ENCODE peak calls at places on chromosomes 11 and 22, in ten cellular contexts. X, P, F, K, V, O, C, I, U and B are unnamed samples.
A peak's percentile ranks its signal among the peaks of the same experiment; 100 is the strongest.

GRCh38 chr11:74538680-74539079 is 45.2 kb upstream of the LIPT2 start:
- DNase-seq in X (no peak), P (no peak), F (no peak), K (no peak), V (no peak), O (peak; percentile 10), C (no peak), I (no peak), U (no peak), B (no peak)

GRCh38 chr11:75319035-75319877 is 32.2 kb downstream of the ARRB1 start:
- DNase-seq in X (no peak), P (no peak), F (no peak), K (no peak), V (no peak), O (no peak), C (no peak), I (peak; percentile 25), U (no peak), B (no peak)

GRCh38 chr22:48640890-48641771 is 1186.5 kb downstream of the BRD1 start:
- DNase-seq in X (no peak), P (no peak), F (no peak), K (no peak), V (peak; percentile 0), O (peak; percentile 24), C (peak; percentile 74), I (no peak), U (no peak), B (no peak)

GRCh38 chr11:132125855-132126841 is 755.7 kb downstream of the NTM start:
- DNase-seq in X (no peak), P (peak; percentile 75), F (no peak), K (no peak), V (peak; percentile 4), O (peak; percentile 52), C (peak; percentile 29), I (no peak), U (peak; percentile 22), B (no peak)

GRCh38 chr11:61950035-61950547 is at the start of gene BEST1:
- DNase-seq in X (no peak), P (no peak), F (no peak), K (no peak), V (no peak), O (no peak), C (no peak), I (no peak), U (no peak), B (no peak)

GRCh38 chr22:43100223-43100622 is 10.3 kb upstream of the BIK start:
- DNase-seq in X (no peak), P (no peak), F (no peak), K (no peak), V (no peak), O (no peak), C (no peak), I (no peak), U (no peak), B (no peak)

GRCh38 chr11:87281496-87281895 is 243.8 kb downstream of the TMEM135 start:
- DNase-seq in X (no peak), P (no peak), F (no peak), K (no peak), V (no peak), O (no peak), C (no peak), I (no peak), U (no peak), B (no peak)

GRCh38 chr22:18076060-18076497 is 1.7 kb upstream of the PEX26 start:
- DNase-seq in X (peak; percentile 78), P (peak; percentile 78), F (peak; percentile 63), K (no peak), V (peak; percentile 75), O (peak; percentile 88), C (peak; percentile 51), I (peak; percentile 42), U (peak; percentile 62), B (peak; percentile 70)

GRCh38 chr11:34063061-34063795 is 11.7 kb downstream of the CAPRIN1 start:
- DNase-seq in X (no peak), P (no peak), F (no peak), K (no peak), V (no peak), O (no peak), C (no peak), I (no peak), U (no peak), B (no peak)

GRCh38 chr11:34067383-34068065 is 16.0 kb downstream of the CAPRIN1 start:
- DNase-seq in X (no peak), P (no peak), F (no peak), K (no peak), V (no peak), O (no peak), C (no peak), I (no peak), U (no peak), B (no peak)

GRCh38 chr11:34064291-34064690 is 12.8 kb downstream of the CAPRIN1 start:
- DNase-seq in X (no peak), P (no peak), F (no peak), K (no peak), V (no peak), O (no peak), C (no peak), I (no peak), U (no peak), B (no peak)

GRCh38 chr11:34068098-34068497 is 16.6 kb downstream of the CAPRIN1 start:
- DNase-seq in X (no peak), P (no peak), F (no peak), K (no peak), V (no peak), O (no peak), C (no peak), I (no peak), U (no peak), B (no peak)

DNA sequence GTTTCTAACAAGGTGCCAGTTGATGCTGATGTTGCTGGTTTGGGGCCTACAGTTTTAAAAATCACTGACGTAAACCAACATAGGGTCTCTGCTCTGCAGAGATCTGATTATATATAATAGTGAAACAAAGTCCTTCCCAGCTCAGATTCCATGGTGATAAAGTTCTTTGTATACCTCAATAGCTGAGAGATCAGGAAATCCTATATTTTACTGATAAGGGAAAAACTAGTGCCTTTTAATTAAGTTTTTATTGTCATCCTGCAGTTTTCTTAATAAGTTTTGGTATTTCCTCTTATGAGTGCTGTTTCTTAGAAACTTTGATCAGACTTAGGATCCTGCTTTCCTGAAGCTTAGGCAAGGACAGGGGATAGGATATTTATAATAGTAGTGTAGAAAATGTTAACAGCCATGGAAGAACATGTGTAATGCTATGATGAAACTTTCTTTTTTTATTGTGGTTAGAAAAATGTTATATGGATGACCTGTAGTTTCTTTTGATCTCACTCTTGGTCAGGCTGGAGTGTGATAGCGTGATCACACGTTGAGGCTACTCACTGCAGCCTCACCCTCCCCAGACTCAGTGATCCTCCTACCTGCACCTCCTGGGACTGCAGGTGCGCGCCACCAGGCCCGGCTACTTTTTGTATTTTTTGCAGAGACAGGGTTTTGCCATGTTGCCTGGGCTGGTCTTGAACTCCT is 14.1 kb downstream of the CAPRIN1 start:
- DNase-seq in X (no peak), P (peak; percentile 69), F (no peak), K (no peak), V (no peak), O (no peak), C (no peak), I (no peak), U (no peak), B (no peak)
- H3K4me1 ChIP-seq in X (peaks cover 57% of the 10 kb centered on the region), P (peaks cover 3% of the 10 kb centered on the region), F (peaks cover 42% of the 10 kb centered on the region), K (no peaks in the 10 kb centered on the region), V (peaks cover 31% of the 10 kb centered on the region), O (no peaks in the 10 kb centered on the region), C (peaks cover 3% of the 10 kb centered on the region), I (peaks cover 59% of the 10 kb centered on the region), U (peaks cover 52% of the 10 kb centered on the region), B (peaks cover 16% of the 10 kb centered on the region)

GRCh38 chr22:45210174-45210573 is 30.5 kb downstream of the KIAA0930 start:
- DNase-seq in X (no peak), P (no peak), F (no peak), K (no peak), V (no peak), O (no peak), C (no peak), I (peak; percentile 18), U (no peak), B (no peak)
- H3K36me3 ChIP-seq in X (peaks cover 6% of the 10 kb centered on the region), P (no peaks in the 10 kb centered on the region), F (peaks cover 9% of the 10 kb centered on the region), K (no peaks in the 10 kb centered on the region), V (peaks cover 2% of the 10 kb centered on the region), O (no peaks in the 10 kb centered on the region), C (peaks cover 8% of the 10 kb centered on the region), I (peaks cover 4% of the 10 kb centered on the region), U (peaks cover 10% of the 10 kb centered on the region), B (no peaks in the 10 kb centered on the region)

GRCh38 chr11:35590412-35590811 is 27.8 kb upstream of the FJX1 start:
- DNase-seq in X (no peak), P (no peak), F (no peak), K (no peak), V (no peak), O (no peak), C (no peak), I (no peak), U (no peak), B (no peak)

GRCh38 chr11:35593143-35593542 is 25.1 kb upstream of the FJX1 start:
- DNase-seq in X (no peak), P (no peak), F (no peak), K (no peak), V (no peak), O (no peak), C (no peak), I (no peak), U (no peak), B (no peak)

GRCh38 chr11:35589281-35589680 is 29.0 kb upstream of the FJX1 start:
- DNase-seq in X (no peak), P (no peak), F (no peak), K (no peak), V (no peak), O (no peak), C (no peak), I (no peak), U (no peak), B (no peak)

GRCh38 chr11:35598254-35599125 is 19.8 kb upstream of the FJX1 start:
- DNase-seq in X (no peak), P (no peak), F (no peak), K (no peak), V (no peak), O (no peak), C (no peak), I (no peak), U (no peak), B (no peak)

DNA sequence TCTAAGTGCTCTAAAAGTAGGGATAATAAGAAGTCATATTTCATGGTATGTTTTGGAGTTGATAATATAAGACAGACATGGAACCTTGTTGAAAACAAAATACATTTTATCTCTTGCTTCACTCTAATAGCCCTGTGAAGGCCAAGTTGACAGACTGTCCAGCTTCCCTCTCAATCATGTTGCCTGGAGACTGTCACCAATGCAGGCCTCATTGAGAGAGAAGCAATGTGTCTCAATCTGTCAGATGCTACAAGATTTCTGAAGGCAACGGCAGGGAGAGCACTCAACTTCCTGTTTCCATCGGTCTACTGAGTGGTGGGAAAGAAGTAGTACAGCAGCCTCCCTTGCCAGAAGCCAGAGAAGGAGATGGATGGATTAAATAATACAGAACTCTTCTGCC is 23.6 kb upstream of the FJX1 start:
- DNase-seq in X (no peak), P (no peak), F (no peak), K (no peak), V (no peak), O (no peak), C (no peak), I (no peak), U (no peak), B (no peak)
- H3K4me1 ChIP-seq in X (no peaks in the 10 kb centered on the region), P (no peaks in the 10 kb centered on the region), F (no peaks in the 10 kb centered on the region), K (no peaks in the 10 kb centered on the region), V (no peaks in the 10 kb centered on the region), O (peaks cover 4% of the 10 kb centered on the region), C (no peaks in the 10 kb centered on the region), I (no peaks in the 10 kb centered on the region), U (no peaks in the 10 kb centered on the region), B (no peaks in the 10 kb centered on the region)

DNA sequence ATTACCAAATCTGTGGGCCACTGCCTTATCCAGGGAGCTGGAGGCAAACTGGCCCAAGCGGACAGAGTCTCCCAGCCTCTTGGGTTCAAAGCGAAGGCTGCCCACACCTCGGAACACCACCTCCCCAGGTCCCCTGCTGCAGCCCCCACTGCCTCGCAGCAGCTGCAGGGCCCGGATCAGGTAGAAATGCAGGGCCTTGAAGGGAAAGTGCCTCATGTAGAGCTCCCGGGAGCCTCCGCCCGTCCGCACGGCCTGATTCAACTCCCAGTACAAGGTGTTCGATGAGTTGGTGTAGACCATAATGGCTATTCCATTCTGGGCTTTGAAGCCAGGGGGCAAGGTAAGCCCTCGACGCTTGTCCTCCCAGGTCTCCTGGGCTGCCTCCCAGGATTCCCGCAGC is 2.0 kb downstream of the ART5 start:
- DNase-seq in X (no peak), P (no peak), F (no peak), K (no peak), V (no peak), O (no peak), C (no peak), I (no peak), U (no peak), B (no peak)
- H3K36me3 ChIP-seq in X (no peaks in the 10 kb centered on the region), P (no peaks in the 10 kb centered on the region), F (no peaks in the 10 kb centered on the region), K (no peaks in the 10 kb centered on the region), V (no peaks in the 10 kb centered on the region), O (no peaks in the 10 kb centered on the region), C (no peaks in the 10 kb centered on the region), I (no peaks in the 10 kb centered on the region), U (no peaks in the 10 kb centered on the region), B (no peaks in the 10 kb centered on the region)